ENCODE peak calls at places on chromosomes 3 and 15, in four cellular contexts. D, G, N and U are unnamed samples.

GRCh38 chr3:25782938-25783660 is at the start of gene NGLY1:
- DNase-seq in D (peak; percentile 86), N (peak; percentile 85), G (peak; percentile 87), U (peak; percentile 71)

GRCh38 chr3:102136183-102136582 is 286.9 kb downstream of the NFKBIZ start:
- DNase-seq in N (no peak), G (no peak), D (no peak), U (no peak)

GRCh38 chr3:71089271-71089670 is 494.3 kb downstream of the FOXP1 start:
- DNase-seq in D (no peak), G (no peak), N (no peak), U (no peak)

GRCh38 chr3:48927928-48928327 is 9.3 kb downstream of the ARIH2 start:
- DNase-seq in D (no peak), G (no peak), N (no peak), U (no peak)

GRCh38 chr15:90095521-90095959 is 6.7 kb downstream of the IDH2 start:
- DNase-seq in G (peak; percentile 94), N (no peak), D (peak; percentile 33), U (no peak)

GRCh38 chr3:177776656-177777055 is 579.4 kb upstream of the TBL1XR1 start:
- DNase-seq in N (no peak), G (peak; percentile 90), D (no peak), U (no peak)

GRCh38 chr3:194549853-194550252 is 63.1 kb upstream of the ATP13A3 start:
- DNase-seq in G (no peak), N (no peak), D (no peak), U (no peak)

GRCh38 chr3:137121704-137122314 is 164.0 kb downstream of the IL20RB start:
- DNase-seq in D (no peak), N (peak; percentile 19), G (peak; percentile 84), U (peak; percentile 16)

GRCh38 chr3:182739619-182740018 is 53.7 kb upstream of the ATP11B start:
- DNase-seq in G (peak; percentile 36), D (no peak), N (no peak), U (no peak)

GRCh38 chr3:158152186-158152585 is 42.3 kb downstream of the RSRC1 start:
- DNase-seq in D (no peak), N (no peak), G (no peak), U (no peak)

GRCh38 chr3:52021869-52022268 is 26.2 kb upstream of the RPL29 start:
- DNase-seq in D (no peak), G (no peak), N (no peak), U (no peak)

GRCh38 chr15:36152961-36153360 is 426.5 kb upstream of the CDIN1 start:
- DNase-seq in N (no peak), G (no peak), D (no peak), U (no peak)